ENCODE peak calls at places on chromosome 19, in seven cellular contexts. Q, T, U, W, L, E and Z are unnamed samples.

GRCh38 chr19:16249826-16250434 is 52.2 kb downstream of the AP1M1 start:
- DNase-seq in Q (no peak), T (no peak), U (no peak), W (no peak), L (peak; percentile 41), E (no peak), Z (no peak)

GRCh38 chr19:13164370-13165090 is 14.3 kb downstream of the IER2 start:
- DNase-seq in Q (peak; percentile 65), T (peak; percentile 98), U (no peak), W (peak; percentile 90), L (peak; percentile 61), E (peak; percentile 55), Z (peak; percentile 76)

GRCh38 chr19:47402504-47402903 is 16.8 kb downstream of the MEIS3 start:
- DNase-seq in Q (no peak), T (no peak), U (no peak), W (no peak), L (no peak), E (no peak), Z (no peak)

GRCh38 chr19:48696353-48697010 is 711 bp downstream of the FUT2 start:
- DNase-seq in Q (no peak), T (no peak), U (no peak), W (no peak), L (no peak), E (no peak), Z (no peak)

GRCh38 chr19:14118165-14119051 is 846 bp upstream of the PRKACA start:
- DNase-seq in Q (peak; percentile 87), T (no peak), U (peak; percentile 99), W (peak; percentile 80), L (peak; percentile 75), E (peak; percentile 96), Z (peak; percentile 81)

GRCh38 chr19:16244091-16244490 is 46.4 kb downstream of the AP1M1 start:
- DNase-seq in Q (no peak), T (no peak), U (no peak), W (no peak), L (peak; percentile 80), E (no peak), Z (no peak)

GRCh38 chr19:52237771-52238400 is 31.5 kb upstream of the ZNF766 start:
- DNase-seq in Q (peak; percentile 68), T (peak; percentile 36), U (peak; percentile 55), W (peak; percentile 37), L (peak; percentile 75), E (peak; percentile 44), Z (peak; percentile 51)

GRCh38 chr19:41697198-41697855 is 9.3 kb upstream of the CEACAM7 start:
- DNase-seq in Q (no peak), T (no peak), U (no peak), W (no peak), L (no peak), E (no peak), Z (no peak)

GRCh38 chr19:51480590-51480989 is 2.3 kb downstream of the CEACAM18 start:
- DNase-seq in Q (no peak), T (peak; percentile 8), U (no peak), W (no peak), L (no peak), E (no peak), Z (no peak)

GRCh38 chr19:46176116-46176860 is 28.2 kb downstream of the IGFL2 start:
- DNase-seq in Q (no peak), T (no peak), U (no peak), W (no peak), L (no peak), E (no peak), Z (no peak)

GRCh38 chr19:53989600-53990533 is 1.6 kb upstream of the CACNG6 start:
- DNase-seq in Q (no peak), T (no peak), U (peak; percentile 65), W (no peak), L (no peak), E (no peak), Z (no peak)

GRCh38 chr19:18896421-18896841 is 473 bp upstream of the CERS1 start:
- DNase-seq in Q (no peak), T (no peak), U (no peak), W (no peak), L (no peak), E (no peak), Z (no peak)

GRCh38 chr19:38727868-38728660 is 16.2 kb downstream of the CAPN12 start:
- DNase-seq in Q (peak; percentile 65), T (no peak), U (no peak), W (peak; percentile 60), L (no peak), E (peak; percentile 92), Z (peak; percentile 65)

GRCh38 chr19:6103217-6103644 is 7.1 kb downstream of the RFX2 start:
- DNase-seq in Q (peak; percentile 78), T (no peak), U (peak; percentile 48), W (peak; percentile 76), L (peak; percentile 87), E (peak; percentile 95), Z (peak; percentile 75)

GRCh38 chr19:38735257-38735686 is 9.0 kb downstream of the CAPN12 start:
- DNase-seq in Q (peak; percentile 48), T (no peak), U (no peak), W (peak; percentile 17), L (no peak), E (no peak), Z (no peak)

GRCh38 chr19:6359517-6359916 is 1.8 kb upstream of the CLPP start:
- DNase-seq in Q (no peak), T (no peak), U (no peak), W (no peak), L (no peak), E (no peak), Z (no peak)

GRCh38 chr19:12884926-12885748 is 1.9 kb downstream of the KLF1 start:
- DNase-seq in Q (no peak), T (peak; percentile 91), U (peak; percentile 57), W (peak; percentile 56), L (peak; percentile 28), E (peak; percentile 43), Z (no peak)

GRCh38 chr19:53916004-53916403 is 6.9 kb downstream of the CACNG7 start:
- DNase-seq in Q (no peak), T (no peak), U (no peak), W (no peak), L (no peak), E (no peak), Z (no peak)

GRCh38 chr19:6459356-6460098 is at the start of gene SLC25A23:
- DNase-seq in Q (peak; percentile 74), T (peak; percentile 63), U (peak; percentile 37), W (peak; percentile 62), L (peak; percentile 64), E (peak; percentile 68), Z (peak; percentile 74)

GRCh38 chr19:11264452-11265176 is 2.3 kb upstream of the DOCK6 start:
- DNase-seq in Q (no peak), T (no peak), U (no peak), W (peak; percentile 80), L (no peak), E (no peak), Z (no peak)

GRCh38 chr19:49506575-49507105 is 5.8 kb upstream of the FCGRT start:
- DNase-seq in Q (no peak), T (peak; percentile 66), U (peak; percentile 50), W (no peak), L (no peak), E (peak; percentile 55), Z (no peak)

GRCh38 chr19:17114414-17114831 is 38.8 kb downstream of the MYO9B start:
- DNase-seq in Q (no peak), T (no peak), U (no peak), W (no peak), L (peak; percentile 57), E (no peak), Z (no peak)

GRCh38 chr19:54364775-54365257 is at the start of gene LAIR1:
- DNase-seq in Q (no peak), T (no peak), U (peak; percentile 31), W (peak; percentile 15), L (no peak), E (peak; percentile 55), Z (no peak)

DNA sequence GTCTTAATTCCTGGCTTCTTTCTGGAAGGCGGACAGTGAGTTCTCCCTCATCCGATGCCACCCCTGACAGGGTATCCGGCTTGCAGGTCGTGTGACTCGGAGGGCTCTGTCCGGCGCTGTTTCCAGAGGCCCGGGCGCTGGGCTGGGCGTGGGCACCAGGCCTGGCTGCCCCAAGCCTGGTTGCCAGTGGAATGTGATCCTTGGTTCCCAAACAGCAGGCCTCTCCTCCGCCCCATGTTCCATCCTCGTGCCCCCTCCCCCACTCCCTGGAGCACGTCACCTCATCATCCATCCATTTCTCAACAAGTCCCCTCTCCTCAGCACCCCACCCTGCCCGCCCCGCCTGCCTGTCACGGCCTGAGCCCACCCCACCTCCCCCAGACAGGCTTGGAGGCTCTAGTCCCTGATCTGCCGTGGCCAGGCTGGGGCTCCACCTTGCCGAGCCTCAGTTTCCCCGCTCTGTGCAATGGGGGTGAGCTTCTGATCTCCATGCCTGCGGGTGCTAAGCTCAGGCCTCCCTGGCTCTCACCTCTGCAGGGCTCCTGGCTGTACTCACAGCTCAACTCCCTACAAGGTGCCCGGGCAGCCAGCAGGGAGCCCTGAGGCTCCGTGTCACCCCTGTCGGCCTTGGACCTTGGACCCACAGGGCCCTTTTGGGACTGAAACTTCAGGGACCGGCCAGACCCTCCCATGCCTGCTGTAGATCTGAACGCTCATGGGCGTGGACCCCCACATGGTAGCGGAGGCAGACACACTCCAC is 2.3 kb downstream of the TBXA2R start:
- DNase-seq in Q (no peak), T (no peak), U (no peak), W (no peak), L (no peak), E (no peak), Z (no peak)
- H3K4me1 ChIP-seq in Q (peaks cover 14% of the 10 kb centered on the region), T (peaks cover 15% of the 10 kb centered on the region), U (peaks cover 8% of the 10 kb centered on the region), W (peaks cover 30% of the 10 kb centered on the region), L (peaks cover 11% of the 10 kb centered on the region), E (peaks cover 52% of the 10 kb centered on the region), Z (peaks cover 9% of the 10 kb centered on the region)

DNA sequence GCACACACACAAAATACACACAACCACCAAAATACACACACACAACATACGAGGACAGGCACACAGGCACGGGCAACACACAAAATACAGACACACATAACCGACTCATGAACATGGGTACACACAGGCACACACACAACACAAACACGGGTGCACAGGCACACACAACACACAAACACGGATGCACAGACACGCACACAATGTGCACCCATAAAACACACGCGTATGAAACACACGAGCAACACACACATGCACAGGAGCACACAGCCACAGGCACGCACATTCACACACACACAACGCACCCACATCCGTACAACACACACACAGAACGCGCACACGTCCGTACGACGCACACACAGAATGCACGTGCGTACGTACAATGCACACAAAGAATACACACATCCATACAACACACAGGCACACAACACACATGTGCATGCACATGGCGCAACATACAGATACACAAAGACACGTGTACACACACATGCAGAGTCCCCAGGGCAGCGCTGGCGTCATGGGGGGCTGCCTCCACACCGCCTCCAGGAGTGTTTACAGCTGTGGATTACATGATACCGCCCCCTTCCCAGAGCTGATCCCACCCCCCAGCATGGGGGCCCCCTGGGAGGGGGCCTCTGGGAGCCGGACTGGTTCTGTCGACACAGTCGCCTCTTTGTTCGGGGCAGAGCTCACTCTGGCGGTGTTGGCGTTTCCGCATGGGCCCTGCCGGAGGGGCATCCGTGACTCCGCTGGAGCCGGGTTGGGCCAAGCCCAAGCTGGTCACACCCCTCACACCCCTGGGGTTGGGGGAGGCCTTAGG is 2.9 kb downstream of the SBNO2 start:
- DNase-seq in Q (no peak), T (no peak), U (no peak), W (peak; percentile 15), L (no peak), E (no peak), Z (peak; percentile 54)
- H3K4me1 ChIP-seq in Q (peaks cover 22% of the 10 kb centered on the region), T (peaks cover 57% of the 10 kb centered on the region), U (peaks cover 15% of the 10 kb centered on the region), W (peaks cover 8% of the 10 kb centered on the region), L (peaks cover 37% of the 10 kb centered on the region), E (peaks cover 59% of the 10 kb centered on the region), Z (peaks cover 36% of the 10 kb centered on the region)

GRCh38 chr19:40253611-40254092 is 27.2 kb upstream of the CCNP start:
- DNase-seq in Q (no peak), T (no peak), U (no peak), W (no peak), L (no peak), E (no peak), Z (no peak)
- H3K4me1 ChIP-seq in Q (no peaks in the 10 kb centered on the region), T (no peaks in the 10 kb centered on the region), U (peaks cover 20% of the 10 kb centered on the region), W (no peaks in the 10 kb centered on the region), L (no peaks in the 10 kb centered on the region), E (peaks cover 24% of the 10 kb centered on the region), Z (no peaks in the 10 kb centered on the region)

GRCh38 chr19:36047835-36048234 is 6.2 kb downstream of the THAP8 start:
- DNase-seq in Q (no peak), T (no peak), U (no peak), W (no peak), L (no peak), E (no peak), Z (no peak)
- H3K4me1 ChIP-seq in Q (no peaks in the 10 kb centered on the region), T (peaks cover 9% of the 10 kb centered on the region), U (peaks cover under 1% of the 10 kb centered on the region), W (no peaks in the 10 kb centered on the region), L (peaks cover 2% of the 10 kb centered on the region), E (no peaks in the 10 kb centered on the region), Z (no peaks in the 10 kb centered on the region)